ENCODE peak calls at places on chromosomes 11 and 22, in five cellular contexts. P is PC-3, R is naive B cell, V is gastrocnemius medialis, U is heart right ventricle. J is an unnamed sample.

GRCh38 chr11:117851091-117851490 is 25.4 kb downstream of the FXYD6 start:
- ATAC-seq in P (no peak), R (no peak), V (no peak), U (peak; percentile 35), J (no peak)

GRCh38 chr11:120575461-120575860 is 63.9 kb downstream of the GRIK4 start:
- ATAC-seq in P (no peak), R (no peak), V (no peak), U (no peak), J (no peak)

GRCh38 chr11:131002145-131002544 is 85.9 kb upstream of the SNX19 start:
- ATAC-seq in P (no peak), R (no peak), V (no peak), U (no peak), J (no peak)

GRCh38 chr11:44618561-44619425 is 53.3 kb downstream of the CD82 start:
- ATAC-seq in P (no peak), R (no peak), V (no peak), U (no peak), J (no peak)

GRCh38 chr11:124302756-124303155 is 11.0 kb downstream of the OR8D1 start:
- ATAC-seq in P (no peak), R (no peak), V (no peak), U (no peak), J (no peak)

GRCh38 chr22:27868738-27869282 is 50.2 kb downstream of the PITPNB start:
- ATAC-seq in P (no peak), R (no peak), V (no peak), U (no peak), J (no peak)

GRCh38 chr22:33272180-33272579 is 214.0 kb upstream of the SYN3 start:
- ATAC-seq in P (no peak), R (no peak), V (no peak), U (no peak), J (no peak)

GRCh38 chr11:122069946-122070345 is 46.1 kb downstream of the BLID start:
- ATAC-seq in P (no peak), R (no peak), V (no peak), U (no peak), J (no peak)

GRCh38 chr22:17381237-17381913 is 12.1 kb downstream of the CECR2 start:
- ATAC-seq in P (no peak), R (no peak), V (peak; percentile 71), U (no peak), J (no peak)

GRCh38 chr11:125263268-125263790 is 98.8 kb downstream of the PKNOX2 start:
- ATAC-seq in P (no peak), R (no peak), V (peak; percentile 31), U (peak; percentile 91), J (no peak)

GRCh38 chr11:45929486-45930030 is 7.1 kb downstream of the LARGE2 start:
- ATAC-seq in P (peak; percentile 58), R (no peak), V (no peak), U (no peak), J (peak; percentile 12)

GRCh38 chr11:119472856-119473222 is 49.9 kb upstream of the THY1 start:
- ATAC-seq in P (no peak), R (no peak), V (no peak), U (no peak), J (no peak)

J was measured in activated CD4-positive, CD25-positive, alpha-beta regulatory T cell treated with anti-CD3 and anti-CD28 coated beads, Interleukin-2, amount 50 U/mL, for 24 hours.